ENCODE peak calls at places on chromosomes 2 and 18, in six cellular contexts. M, T, E, X, V and L are unnamed samples.

GRCh38 chr18:11034816-11035215 is 114.6 kb downstream of the PIEZO2 start:
- DNase-seq in T (no peak), X (no peak), E (no peak), M (no peak), V (no peak), L (no peak)

GRCh38 chr18:76565238-76566173 is 70.5 kb upstream of the ZNF516 start:
- DNase-seq in M (peak), T (peak), X (no peak), V (peak), E (peak), L (no peak)

GRCh38 chr2:227890495-227891079 is 19.2 kb downstream of the DAW1 start:
- DNase-seq in X (no peak), V (no peak), E (no peak), M (no peak), T (no peak), L (no peak)

GRCh38 chr2:1483551-1483950 is 70.3 kb downstream of the TPO start:
- DNase-seq in V (peak), M (no peak), T (no peak), E (no peak), X (no peak), L (no peak)

GRCh38 chr2:177396630-177397460 is 4.3 kb downstream of the AGPS start:
- DNase-seq in M (no peak), E (no peak), T (no peak), V (no peak), X (no peak), L (no peak)

GRCh38 chr2:54673501-54673998 is 49.9 kb upstream of the EML6 start:
- DNase-seq in M (peak), V (peak), T (peak), X (peak), E (peak), L (no peak)

GRCh38 chr18:54558609-54559585 is 32.1 kb upstream of the DYNAP start:
- DNase-seq in T (peak), E (no peak), V (no peak), X (no peak), M (no peak), L (no peak)

GRCh38 chr18:26073742-26074141 is 16.7 kb downstream of the SS18 start:
- DNase-seq in T (no peak), V (no peak), E (no peak), M (no peak), X (no peak), L (no peak)

GRCh38 chr2:19255481-19255880 is 102.9 kb downstream of the OSR1 start:
- DNase-seq in V (no peak), T (no peak), M (no peak), E (no peak), X (no peak), L (no peak)

GRCh38 chr2:126359494-126359893 is 296.5 kb upstream of the GYPC start:
- DNase-seq in M (no peak), T (no peak), X (no peak), V (no peak), E (peak), L (no peak)

GRCh38 chr2:57906152-57906732 is 140.4 kb upstream of the VRK2 start:
- DNase-seq in M (no peak), T (no peak), E (no peak), V (no peak), X (no peak), L (peak)

GRCh38 chr18:48208432-48208948 is 200.7 kb downstream of the ZBTB7C start:
- DNase-seq in M (no peak), E (no peak), V (no peak), T (no peak), X (no peak), L (no peak)

DNA sequence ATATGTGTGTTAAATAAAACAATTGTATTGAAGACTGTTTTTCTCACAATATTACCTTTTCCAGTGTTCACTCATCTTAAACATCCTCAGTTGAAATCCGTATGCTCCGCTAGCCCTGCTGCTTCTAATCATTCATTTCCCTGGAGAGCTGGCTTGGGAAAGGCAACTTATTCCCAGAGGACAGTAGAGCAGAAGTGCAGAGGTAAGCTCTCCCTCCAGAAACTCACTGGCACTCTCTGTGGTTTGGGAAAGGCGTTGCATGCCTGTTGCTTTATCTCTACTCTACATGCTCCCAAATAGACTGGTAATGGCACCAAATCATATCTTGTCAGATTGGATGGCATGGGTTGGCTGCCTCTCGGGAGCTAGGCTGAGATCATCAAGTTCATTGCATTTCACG is 117.1 kb upstream of the BOD1L2 start:
- DNase-seq in V (no peak), X (no peak), E (no peak), M (peak), T (no peak), L (peak)
- TF ChIP-seq CTCF in V (no peak), X (no peak), E (peak), M (peak), T (peak), L (peak)

GRCh38 chr2:226366920-226367319 is 432.7 kb downstream of the IRS1 start:
- DNase-seq in X (no peak), T (no peak), M (no peak), E (no peak), V (no peak), L (no peak)
- TF ChIP-seq CTCF in X (no peak), T (no peak), M (no peak), E (no peak), V (no peak), L (no peak)

GRCh38 chr2:101388232-101388631 is 929 bp upstream of the CREG2 start:
- DNase-seq in X (no peak), E (no peak), T (no peak), M (no peak), V (no peak), L (no peak)
- TF ChIP-seq CTCF in X (no peak), E (no peak), T (no peak), M (no peak), V (no peak), L (no peak)

GRCh38 chr2:167988296-167988695 is 259.1 kb downstream of the STK39 start:
- DNase-seq in E (no peak), X (no peak), T (no peak), M (no peak), V (no peak), L (no peak)
- TF ChIP-seq CTCF in E (no peak), X (no peak), T (no peak), M (no peak), V (no peak), L (no peak)

DNA sequence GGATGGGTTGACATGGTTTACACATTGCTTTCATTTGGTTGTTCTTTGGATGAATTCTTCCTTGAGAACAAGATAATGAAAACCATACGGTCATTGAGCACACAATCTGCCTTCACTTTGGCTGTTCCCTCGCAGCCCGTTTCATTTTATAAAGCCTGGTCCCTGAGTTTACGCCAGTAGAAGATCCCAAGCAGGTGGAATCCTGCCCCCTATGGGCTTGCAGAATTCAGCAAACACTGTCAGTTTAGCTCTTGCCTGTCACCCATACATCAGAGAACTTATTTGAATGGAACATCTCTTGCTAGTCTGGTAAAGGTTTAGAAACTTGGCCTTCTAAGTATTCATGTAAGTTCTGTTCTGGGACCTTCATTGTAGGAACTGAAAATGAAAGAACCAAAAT is 666.4 kb upstream of the ZEB2 start:
- DNase-seq in X (no peak), M (peak), T (no peak), E (no peak), V (no peak), L (no peak)
- TF ChIP-seq CTCF in X (no peak), M (peak), T (no peak), E (peak), V (no peak), L (no peak)

GRCh38 chr2:64978514-64979268 is 10.5 kb upstream of the SLC1A4 start:
- DNase-seq in E (no peak), T (no peak), V (no peak), M (no peak), X (no peak), L (no peak)
- TF ChIP-seq CTCF in E (peak), T (peak), V (peak), M (peak), X (peak), L (no peak)

DNA sequence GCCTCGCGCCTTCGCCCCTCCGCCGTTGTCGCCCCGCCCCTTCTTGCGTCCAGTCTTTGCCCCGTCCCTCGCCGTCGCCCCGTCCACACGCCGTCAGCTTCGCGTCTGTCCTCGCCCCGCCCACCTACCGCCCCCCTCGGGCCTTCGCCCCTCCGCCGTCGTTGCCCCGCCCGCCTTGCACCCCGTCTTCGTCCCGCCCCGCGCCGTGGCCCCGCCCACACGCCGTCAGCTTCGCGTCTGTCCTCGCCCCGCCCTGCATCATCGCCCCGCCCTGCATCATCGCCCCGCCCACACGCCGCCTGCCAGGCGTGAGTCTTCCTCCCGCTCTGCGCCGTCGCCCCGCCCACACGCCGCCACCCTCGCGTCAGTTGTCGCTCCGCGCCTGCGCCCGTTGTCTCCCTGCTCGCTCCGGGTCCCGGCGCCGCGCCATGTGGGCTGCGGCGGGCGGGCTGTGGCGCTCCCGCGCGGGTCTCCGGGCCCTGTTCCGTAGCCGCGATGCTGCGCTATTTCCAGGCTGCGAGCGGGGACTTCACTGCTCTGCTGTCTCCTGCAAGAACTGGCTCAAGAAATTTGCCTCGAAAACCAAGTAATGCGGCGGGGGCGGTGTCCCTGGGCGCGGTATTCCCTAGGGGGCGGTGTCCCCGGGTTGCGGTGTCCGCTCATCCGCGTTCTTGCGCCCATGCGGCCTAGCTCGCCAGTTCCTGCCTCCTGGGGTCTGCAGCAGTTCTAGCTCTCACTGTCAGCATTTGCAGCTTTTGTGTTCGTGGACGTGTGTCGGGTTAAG is at the start of gene RBFA:
- DNase-seq in X (peak), M (peak), E (peak), V (peak), T (peak), L (peak)
- TF ChIP-seq CTCF in X (no peak), M (peak), E (peak), V (peak), T (peak), L (peak)

GRCh38 chr18:40932862-40933261 is 1022.2 kb upstream of the PIK3C3 start:
- DNase-seq in V (no peak), T (no peak), M (no peak), E (no peak), X (no peak), L (no peak)

GRCh38 chr18:40939636-40940035 is 1015.4 kb upstream of the PIK3C3 start:
- DNase-seq in V (peak), T (no peak), X (no peak), E (no peak), M (no peak), L (no peak)

GRCh38 chr18:40938615-40939014 is 1016.4 kb upstream of the PIK3C3 start:
- DNase-seq in E (no peak), X (no peak), T (no peak), M (no peak), V (no peak), L (no peak)

GRCh38 chr18:40937386-40937785 is 1017.6 kb upstream of the PIK3C3 start:
- DNase-seq in E (no peak), T (no peak), M (no peak), V (no peak), X (no peak), L (no peak)

GRCh38 chr18:40935423-40935822 is 1019.6 kb upstream of the PIK3C3 start:
- DNase-seq in E (no peak), T (peak), X (no peak), M (no peak), V (no peak), L (no peak)
- TF ChIP-seq CTCF in E (peak), T (peak), X (no peak), M (peak), V (no peak), L (peak)